ENCODE peak calls at places on chromosomes 2 and 18, in six cellular contexts. One of them, this sample, is unnamed.

GRCh38 chr2:3625186-3625585 is 30.3 kb downstream of the COLEC11 start:
- DNase-seq in esophagus muscularis mucosa: no peak
- DNase-seq in upper lobe of left lung: no peak
- DNase-seq in sigmoid colon: peak
- DNase-seq in ovary: peak
- DNase-seq in endothelial cell of umbilical vein: no peak
- DNase-seq in this sample: no peak

GRCh38 chr2:99602475-99602874 is 112.7 kb upstream of the REV1 start:
- DNase-seq in esophagus muscularis mucosa: no peak
- DNase-seq in endothelial cell of umbilical vein: no peak
- DNase-seq in upper lobe of left lung: no peak
- DNase-seq in sigmoid colon: no peak
- DNase-seq in ovary: no peak
- DNase-seq in this sample: no peak

GRCh38 chr18:48962857-48963554 is 12.2 kb upstream of the SMAD7 start:
- DNase-seq in upper lobe of left lung: no peak
- DNase-seq in esophagus muscularis mucosa: no peak
- DNase-seq in sigmoid colon: no peak
- DNase-seq in ovary: no peak
- DNase-seq in endothelial cell of umbilical vein: no peak
- DNase-seq in this sample: no peak

GRCh38 chr2:76978064-76978463 is 544.1 kb downstream of the LRRTM4 start:
- DNase-seq in sigmoid colon: no peak
- DNase-seq in upper lobe of left lung: no peak
- DNase-seq in endothelial cell of umbilical vein: peak
- DNase-seq in esophagus muscularis mucosa: no peak
- DNase-seq in ovary: no peak
- DNase-seq in this sample: no peak

GRCh38 chr2:86350751-86351150 is 13.3 kb upstream of the REEP1 start:
- DNase-seq in upper lobe of left lung: no peak
- DNase-seq in esophagus muscularis mucosa: no peak
- DNase-seq in sigmoid colon: no peak
- DNase-seq in ovary: no peak
- DNase-seq in endothelial cell of umbilical vein: no peak
- DNase-seq in this sample: no peak

GRCh38 chr2:58054264-58054663 is 7.7 kb downstream of the VRK2 start:
- DNase-seq in esophagus muscularis mucosa: no peak
- DNase-seq in sigmoid colon: no peak
- DNase-seq in endothelial cell of umbilical vein: no peak
- DNase-seq in ovary: no peak
- DNase-seq in upper lobe of left lung: no peak
- DNase-seq in this sample: no peak

GRCh38 chr2:208880171-208880570 is 473.6 kb downstream of the PTH2R start:
- DNase-seq in sigmoid colon: no peak
- DNase-seq in esophagus muscularis mucosa: no peak
- DNase-seq in ovary: no peak
- DNase-seq in upper lobe of left lung: no peak
- DNase-seq in endothelial cell of umbilical vein: no peak
- DNase-seq in this sample: no peak

GRCh38 chr2:135052042-135052876 is at the start of gene RAB3GAP1:
- DNase-seq in endothelial cell of umbilical vein: peak
- DNase-seq in upper lobe of left lung: peak
- DNase-seq in esophagus muscularis mucosa: peak
- DNase-seq in ovary: peak
- DNase-seq in sigmoid colon: peak
- DNase-seq in this sample: peak

GRCh38 chr2:195563857-195564512 is 93.0 kb upstream of the SLC39A10 start:
- DNase-seq in sigmoid colon: no peak
- DNase-seq in endothelial cell of umbilical vein: no peak
- DNase-seq in upper lobe of left lung: no peak
- DNase-seq in ovary: no peak
- DNase-seq in esophagus muscularis mucosa: no peak
- DNase-seq in this sample: no peak

DNA sequence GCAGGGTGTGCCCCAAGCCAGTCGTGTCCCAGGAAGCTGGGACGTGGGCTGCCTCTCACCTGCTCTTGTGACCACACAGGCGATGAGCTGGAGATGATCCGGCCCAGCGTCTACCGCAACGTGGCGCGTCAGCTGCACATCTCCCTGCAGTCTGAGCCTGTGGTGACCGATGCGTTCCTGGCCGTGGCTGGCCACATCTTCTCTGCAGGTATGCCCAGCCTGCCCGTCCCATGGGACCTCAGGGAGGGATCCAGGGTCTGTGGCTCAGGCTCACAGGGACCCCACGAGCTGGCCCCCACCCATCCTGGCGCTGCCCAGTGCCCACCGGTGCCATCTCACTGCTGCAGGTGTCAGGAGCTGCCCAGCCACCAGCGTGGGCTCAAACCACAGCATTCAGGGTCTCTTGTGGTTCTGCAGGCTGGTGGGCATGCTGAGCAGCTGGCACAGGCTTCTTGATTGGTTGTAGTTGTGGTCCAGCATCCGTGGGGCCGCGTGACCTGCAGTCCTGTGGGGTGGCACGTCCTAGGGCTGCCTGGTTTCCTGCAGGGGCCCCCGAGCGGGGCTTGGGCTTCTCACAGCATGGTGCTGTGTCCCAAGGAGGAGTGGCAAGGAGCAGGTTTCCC is 3.8 kb downstream of the BOK start:
- DNase-seq in endothelial cell of umbilical vein: no peak
- DNase-seq in esophagus muscularis mucosa: no peak
- DNase-seq in ovary: no peak
- DNase-seq in upper lobe of left lung: no peak
- DNase-seq in sigmoid colon: no peak
- DNase-seq in this sample: no peak
- H3K4me3 ChIP-seq in endothelial cell of umbilical vein: no peak
- H3K4me3 ChIP-seq in esophagus muscularis mucosa: no peak
- H3K4me3 ChIP-seq in ovary: no peak
- H3K4me3 ChIP-seq in upper lobe of left lung: no peak
- H3K4me3 ChIP-seq in sigmoid colon: peak
- H3K4me3 ChIP-seq in this sample: no peak

GRCh38 chr2:201118957-201119848 is 3.2 kb downstream of the CFLAR start:
- DNase-seq in endothelial cell of umbilical vein: peak
- DNase-seq in sigmoid colon: no peak
- DNase-seq in upper lobe of left lung: no peak
- DNase-seq in esophagus muscularis mucosa: no peak
- DNase-seq in ovary: no peak
- DNase-seq in this sample: no peak

GRCh38 chr2:201116959-201117734 is 1.2 kb downstream of the CFLAR start:
- DNase-seq in sigmoid colon: peak
- DNase-seq in esophagus muscularis mucosa: peak
- DNase-seq in upper lobe of left lung: peak
- DNase-seq in ovary: peak
- DNase-seq in endothelial cell of umbilical vein: peak
- DNase-seq in this sample: peak

GRCh38 chr2:201120500-201120899 is 4.5 kb downstream of the CFLAR start:
- DNase-seq in sigmoid colon: no peak
- DNase-seq in ovary: no peak
- DNase-seq in esophagus muscularis mucosa: no peak
- DNase-seq in endothelial cell of umbilical vein: no peak
- DNase-seq in upper lobe of left lung: no peak
- DNase-seq in this sample: no peak

GRCh38 chr2:201116115-201116958 is at the start of gene CFLAR:
- DNase-seq in upper lobe of left lung: peak
- DNase-seq in endothelial cell of umbilical vein: peak
- DNase-seq in esophagus muscularis mucosa: peak
- DNase-seq in sigmoid colon: peak
- DNase-seq in ovary: peak
- DNase-seq in this sample: peak

DNA sequence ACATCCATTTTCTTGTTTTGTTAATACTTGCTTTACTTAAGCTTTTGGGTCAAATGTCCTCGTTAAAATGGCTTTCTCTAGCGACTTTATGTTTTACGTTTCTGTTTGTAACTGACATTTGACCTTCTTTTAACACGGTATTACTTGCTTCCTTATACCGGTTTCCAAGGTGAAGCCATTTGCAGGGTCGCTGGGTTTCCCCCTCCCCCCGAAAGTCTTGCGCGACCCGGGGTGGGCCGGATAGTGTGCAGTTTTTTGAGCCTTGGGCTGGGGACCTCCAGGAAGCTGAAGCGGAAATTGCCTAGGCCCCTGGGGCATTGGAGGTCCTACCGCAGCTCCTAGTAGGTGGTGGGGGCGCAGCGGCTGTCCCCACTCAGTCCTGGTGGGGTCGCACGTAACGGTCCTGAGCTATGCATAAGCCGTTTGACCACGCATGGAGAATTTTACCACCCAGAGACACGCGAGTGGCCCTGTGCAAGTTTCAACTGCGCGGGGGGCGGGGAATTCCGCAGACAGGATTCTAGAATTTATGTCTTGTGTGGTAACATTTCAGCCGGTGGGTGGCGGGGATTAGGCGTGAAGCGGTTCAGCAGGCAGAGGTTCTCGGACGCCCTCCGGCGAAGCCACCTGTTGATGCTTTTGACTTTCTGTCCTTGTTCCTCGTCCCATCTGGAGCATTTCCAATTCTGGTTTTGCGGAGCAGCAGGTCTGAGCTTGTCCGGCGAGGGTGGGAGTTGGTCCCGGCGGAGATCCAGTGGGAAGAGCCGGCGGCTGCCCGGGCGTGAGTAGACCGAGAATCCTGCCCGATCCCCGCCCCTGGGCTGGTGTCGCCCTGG is 2.4 kb downstream of the CFLAR start:
- DNase-seq in sigmoid colon: peak
- DNase-seq in esophagus muscularis mucosa: peak
- DNase-seq in upper lobe of left lung: peak
- DNase-seq in endothelial cell of umbilical vein: peak
- DNase-seq in ovary: peak
- DNase-seq in this sample: peak
- TF ChIP-seq CTCF in sigmoid colon: peak
- TF ChIP-seq CTCF in esophagus muscularis mucosa: peak
- TF ChIP-seq CTCF in upper lobe of left lung: peak
- TF ChIP-seq CTCF in endothelial cell of umbilical vein: peak
- TF ChIP-seq CTCF in ovary: peak
- TF ChIP-seq CTCF in this sample: peak

GRCh38 chr18:2655153-2655953 is at the start of gene SMCHD1:
- DNase-seq in sigmoid colon: peak
- DNase-seq in ovary: peak
- DNase-seq in endothelial cell of umbilical vein: peak
- DNase-seq in upper lobe of left lung: peak
- DNase-seq in esophagus muscularis mucosa: peak
- DNase-seq in this sample: peak
- TF ChIP-seq POLR2A in sigmoid colon: peak
- TF ChIP-seq POLR2A in ovary: peak
- TF ChIP-seq POLR2A in endothelial cell of umbilical vein: peak
- TF ChIP-seq POLR2A in upper lobe of left lung: no peak
- TF ChIP-seq POLR2A in esophagus muscularis mucosa: peak
- TF ChIP-seq POLR2A in this sample: peak

GRCh38 chr2:47067788-47068407 is 87.2 kb downstream of the STPG4 start:
- DNase-seq in endothelial cell of umbilical vein: no peak
- DNase-seq in esophagus muscularis mucosa: no peak
- DNase-seq in upper lobe of left lung: no peak
- DNase-seq in ovary: no peak
- DNase-seq in sigmoid colon: no peak
- DNase-seq in this sample: no peak

GRCh38 chr2:47068966-47069627 is 86.0 kb downstream of the STPG4 start:
- DNase-seq in sigmoid colon: no peak
- DNase-seq in esophagus muscularis mucosa: no peak
- DNase-seq in endothelial cell of umbilical vein: no peak
- DNase-seq in upper lobe of left lung: no peak
- DNase-seq in ovary: no peak
- DNase-seq in this sample: no peak

GRCh38 chr2:47070155-47070919 is 84.8 kb downstream of the STPG4 start:
- DNase-seq in upper lobe of left lung: no peak
- DNase-seq in ovary: peak
- DNase-seq in endothelial cell of umbilical vein: no peak
- DNase-seq in esophagus muscularis mucosa: no peak
- DNase-seq in sigmoid colon: no peak
- DNase-seq in this sample: no peak

GRCh38 chr2:47070920-47071824 is 83.9 kb downstream of the STPG4 start:
- DNase-seq in endothelial cell of umbilical vein: peak
- DNase-seq in upper lobe of left lung: peak
- DNase-seq in sigmoid colon: peak
- DNase-seq in ovary: peak
- DNase-seq in esophagus muscularis mucosa: peak
- DNase-seq in this sample: peak

GRCh38 chr2:47069628-47070154 is 85.4 kb downstream of the STPG4 start:
- DNase-seq in esophagus muscularis mucosa: no peak
- DNase-seq in upper lobe of left lung: peak
- DNase-seq in sigmoid colon: no peak
- DNase-seq in endothelial cell of umbilical vein: peak
- DNase-seq in ovary: peak
- DNase-seq in this sample: peak
- H3K4me3 ChIP-seq in esophagus muscularis mucosa: no peak
- H3K4me3 ChIP-seq in upper lobe of left lung: no peak
- H3K4me3 ChIP-seq in sigmoid colon: no peak
- H3K4me3 ChIP-seq in endothelial cell of umbilical vein: no peak
- H3K4me3 ChIP-seq in ovary: no peak
- H3K4me3 ChIP-seq in this sample: no peak

GRCh38 chr18:21509062-21509461 is 91.4 kb downstream of the ESCO1 start:
- DNase-seq in upper lobe of left lung: no peak
- DNase-seq in endothelial cell of umbilical vein: no peak
- DNase-seq in esophagus muscularis mucosa: no peak
- DNase-seq in ovary: no peak
- DNase-seq in sigmoid colon: no peak
- DNase-seq in this sample: no peak
- TF ChIP-seq CTCF in upper lobe of left lung: no peak
- TF ChIP-seq CTCF in endothelial cell of umbilical vein: no peak
- TF ChIP-seq CTCF in esophagus muscularis mucosa: no peak
- TF ChIP-seq CTCF in ovary: no peak
- TF ChIP-seq CTCF in sigmoid colon: no peak
- TF ChIP-seq CTCF in this sample: no peak

DNA sequence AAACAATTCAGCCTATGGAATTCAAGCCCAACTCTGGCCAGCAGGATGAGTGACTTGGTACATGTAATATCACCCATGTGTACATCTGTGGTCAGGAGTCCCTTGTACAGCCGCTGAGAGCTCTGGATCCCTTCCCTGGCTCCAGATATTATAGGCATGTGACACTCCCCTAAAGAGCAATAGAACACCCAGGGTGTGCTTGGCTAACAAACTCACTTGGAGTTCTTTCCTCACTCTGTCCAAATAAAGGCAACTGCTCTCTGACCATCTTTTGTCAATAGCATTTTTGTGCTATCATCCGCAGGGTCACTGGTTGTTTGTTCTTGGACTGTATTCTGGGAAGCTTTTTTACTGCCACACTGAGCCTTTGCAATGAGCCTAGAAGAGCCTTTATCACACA is 197.4 kb upstream of the NCKAP5 start:
- DNase-seq in endothelial cell of umbilical vein: no peak
- DNase-seq in upper lobe of left lung: no peak
- DNase-seq in esophagus muscularis mucosa: no peak
- DNase-seq in sigmoid colon: no peak
- DNase-seq in ovary: no peak
- DNase-seq in this sample: peak
- TF ChIP-seq POLR2A in endothelial cell of umbilical vein: no peak
- TF ChIP-seq POLR2A in upper lobe of left lung: no peak
- TF ChIP-seq POLR2A in esophagus muscularis mucosa: no peak
- TF ChIP-seq POLR2A in sigmoid colon: no peak
- TF ChIP-seq POLR2A in ovary: no peak
- TF ChIP-seq POLR2A in this sample: no peak

DNA sequence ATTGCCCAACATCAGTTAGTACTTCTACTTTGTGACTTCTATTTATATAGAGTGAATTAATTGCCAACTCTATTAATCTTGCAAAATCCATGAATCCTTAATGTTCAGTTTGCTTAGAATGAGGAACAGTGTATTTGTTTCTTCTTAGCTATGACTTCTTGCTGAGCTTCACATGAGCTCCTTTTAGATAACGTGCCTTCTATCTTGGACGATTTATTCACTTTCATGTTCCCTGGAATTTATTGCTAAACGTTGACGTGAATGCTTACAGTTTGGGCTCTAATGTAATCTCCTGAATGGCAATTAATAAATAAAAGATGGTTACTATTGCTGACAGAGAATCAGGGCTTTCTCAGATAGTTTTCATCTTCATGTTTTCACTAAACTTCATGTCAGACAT is 384.5 kb upstream of the NRP2 start:
- DNase-seq in upper lobe of left lung: no peak
- DNase-seq in sigmoid colon: no peak
- DNase-seq in endothelial cell of umbilical vein: no peak
- DNase-seq in esophagus muscularis mucosa: no peak
- DNase-seq in ovary: no peak
- DNase-seq in this sample: no peak
- H3K4me3 ChIP-seq in upper lobe of left lung: no peak
- H3K4me3 ChIP-seq in sigmoid colon: no peak
- H3K4me3 ChIP-seq in endothelial cell of umbilical vein: no peak
- H3K4me3 ChIP-seq in esophagus muscularis mucosa: no peak
- H3K4me3 ChIP-seq in ovary: no peak
- H3K4me3 ChIP-seq in this sample: no peak

This sample was measured in prostate gland.